ENCODE peak calls at places on chromosome 9, in four cellular contexts. One of them, this sample, is unnamed.
A peak's percentile ranks its signal among the peaks of the same experiment; 100 is the strongest.

GRCh38 chr9:33130501-33130900 is 36.6 kb downstream of the B4GALT1 start:
- DNase-seq in B cell: no peak
- DNase-seq in WTC11: no peak
- DNase-seq in DND-41: no peak
- DNase-seq in this sample: peak; percentile 46

GRCh38 chr9:110750272-110750671 is 81.7 kb downstream of the MUSK start:
- DNase-seq in B cell: no peak
- DNase-seq in WTC11: no peak
- DNase-seq in DND-41: no peak
- DNase-seq in this sample: no peak

GRCh38 chr9:8020161-8020560 is 220.6 kb upstream of the DMAC1 start:
- DNase-seq in B cell: no peak
- DNase-seq in WTC11: no peak
- DNase-seq in DND-41: no peak
- DNase-seq in this sample: no peak

GRCh38 chr9:26746357-26747072 is 146.1 kb downstream of the CAAP1 start:
- DNase-seq in B cell: no peak
- DNase-seq in WTC11: no peak
- DNase-seq in DND-41: no peak
- DNase-seq in this sample: no peak

GRCh38 chr9:87184956-87185642 is 237.8 kb upstream of the GAS1 start:
- DNase-seq in B cell: no peak
- DNase-seq in WTC11: no peak
- DNase-seq in DND-41: no peak
- DNase-seq in this sample: no peak

GRCh38 chr9:136864996-136865767 is 926 bp downstream of the EDF1 start:
- DNase-seq in B cell: peak; percentile 14
- DNase-seq in WTC11: no peak
- DNase-seq in DND-41: no peak
- DNase-seq in this sample: no peak

GRCh38 chr9:115170674-115171073 is 52.7 kb upstream of the TNC start:
- DNase-seq in B cell: no peak
- DNase-seq in WTC11: no peak
- DNase-seq in DND-41: no peak
- DNase-seq in this sample: no peak

GRCh38 chr9:135294826-135295225 is 184.8 kb upstream of the PPP1R26 start:
- DNase-seq in B cell: no peak
- DNase-seq in WTC11: peak; percentile 9
- DNase-seq in DND-41: no peak
- DNase-seq in this sample: no peak

GRCh38 chr9:135134253-135135028 is 47.0 kb downstream of the OLFM1 start:
- DNase-seq in B cell: no peak
- DNase-seq in WTC11: no peak
- DNase-seq in DND-41: no peak
- DNase-seq in this sample: no peak

GRCh38 chr9:136171009-136171800 is 33.7 kb downstream of the LHX3 start:
- DNase-seq in B cell: no peak
- DNase-seq in WTC11: peak; percentile 67
- DNase-seq in DND-41: no peak
- DNase-seq in this sample: no peak

GRCh38 chr9:98978231-98978681 is 34.5 kb downstream of the COL15A1 start:
- DNase-seq in B cell: no peak
- DNase-seq in WTC11: no peak
- DNase-seq in DND-41: no peak
- DNase-seq in this sample: no peak

GRCh38 chr9:4750021-4750673 is 9.1 kb upstream of the AK3 start:
- DNase-seq in B cell: peak; percentile 50
- DNase-seq in WTC11: no peak
- DNase-seq in DND-41: no peak
- DNase-seq in this sample: no peak

GRCh38 chr9:33677961-33678360 is 117.4 kb upstream of the PRSS3 start:
- DNase-seq in B cell: no peak
- DNase-seq in WTC11: no peak
- DNase-seq in DND-41: no peak
- DNase-seq in this sample: no peak

GRCh38 chr9:133932633-133933032 is 59.5 kb downstream of the VAV2 start:
- DNase-seq in B cell: no peak
- DNase-seq in WTC11: no peak
- DNase-seq in DND-41: no peak
- DNase-seq in this sample: no peak
- TF ChIP-seq CTCF in B cell: no peak
- TF ChIP-seq CTCF in WTC11: no peak
- TF ChIP-seq CTCF in DND-41: no peak
- TF ChIP-seq CTCF in this sample: no peak

GRCh38 chr9:36988848-36989247 is 45.2 kb downstream of the PAX5 start:
- DNase-seq in B cell: peak; percentile 59
- DNase-seq in WTC11: no peak
- DNase-seq in DND-41: no peak
- DNase-seq in this sample: no peak

GRCh38 chr9:36992501-36993316 is 41.4 kb downstream of the PAX5 start:
- DNase-seq in B cell: no peak
- DNase-seq in WTC11: no peak
- DNase-seq in DND-41: no peak
- DNase-seq in this sample: no peak

GRCh38 chr9:36987891-36988290 is 46.2 kb downstream of the PAX5 start:
- DNase-seq in B cell: no peak
- DNase-seq in WTC11: no peak
- DNase-seq in DND-41: no peak
- DNase-seq in this sample: no peak

GRCh38 chr9:36993933-36994764 is 39.9 kb downstream of the PAX5 start:
- DNase-seq in B cell: peak; percentile 93
- DNase-seq in WTC11: no peak
- DNase-seq in DND-41: no peak
- DNase-seq in this sample: no peak

GRCh38 chr9:36991516-36992134 is 42.4 kb downstream of the PAX5 start:
- DNase-seq in B cell: peak; percentile 73
- DNase-seq in WTC11: peak; percentile 84
- DNase-seq in DND-41: peak; percentile 30
- DNase-seq in this sample: peak; percentile 64
- TF ChIP-seq CTCF in B cell: peak; percentile 79
- TF ChIP-seq CTCF in WTC11: peak; percentile 87
- TF ChIP-seq CTCF in DND-41: peak; percentile 74
- TF ChIP-seq CTCF in this sample: peak; percentile 84

GRCh38 chr9:95024097-95024671 is 293.3 kb downstream of the FANCC start:
- DNase-seq in B cell: no peak
- DNase-seq in WTC11: no peak
- DNase-seq in DND-41: no peak
- DNase-seq in this sample: no peak
- TF ChIP-seq CTCF in B cell: no peak
- TF ChIP-seq CTCF in WTC11: no peak
- TF ChIP-seq CTCF in DND-41: no peak
- TF ChIP-seq CTCF in this sample: no peak

GRCh38 chr9:84419203-84419602 is 78.6 kb upstream of the SLC28A3 start:
- DNase-seq in B cell: no peak
- DNase-seq in WTC11: no peak
- DNase-seq in DND-41: no peak
- DNase-seq in this sample: no peak
- TF ChIP-seq CTCF in B cell: no peak
- TF ChIP-seq CTCF in WTC11: no peak
- TF ChIP-seq CTCF in DND-41: no peak
- TF ChIP-seq CTCF in this sample: no peak

GRCh38 chr9:36881316-36882116 is 152.6 kb downstream of the PAX5 start:
- DNase-seq in B cell: no peak
- DNase-seq in WTC11: no peak
- DNase-seq in DND-41: no peak
- DNase-seq in this sample: no peak
- TF ChIP-seq CTCF in B cell: no peak
- TF ChIP-seq CTCF in WTC11: no peak
- TF ChIP-seq CTCF in DND-41: no peak
- TF ChIP-seq CTCF in this sample: no peak

DNA sequence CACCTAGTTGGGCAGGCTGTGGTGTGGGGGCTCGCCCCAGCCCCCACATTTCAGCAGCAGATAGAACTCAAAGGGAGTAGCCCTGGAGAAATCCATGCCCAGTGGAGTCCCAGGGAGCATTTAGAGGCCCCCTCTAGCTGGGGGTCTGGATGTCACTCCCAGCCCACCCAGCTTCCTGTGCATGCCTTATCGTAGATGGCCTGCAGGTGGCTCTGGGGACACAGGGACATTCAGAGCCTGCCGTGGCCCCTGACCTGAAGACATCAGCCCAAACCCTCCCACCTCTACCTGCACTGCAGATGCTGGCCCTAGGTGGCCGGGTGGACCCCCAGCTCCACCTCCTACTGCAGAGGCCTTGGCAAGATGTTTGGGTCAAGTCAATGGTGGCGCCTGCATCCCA is 49.0 kb upstream of the LMX1B start:
- DNase-seq in B cell: no peak
- DNase-seq in WTC11: peak; percentile 61
- DNase-seq in DND-41: no peak
- DNase-seq in this sample: peak; percentile 5
- TF ChIP-seq CTCF in B cell: peak; percentile 14
- TF ChIP-seq CTCF in WTC11: peak; percentile 37
- TF ChIP-seq CTCF in DND-41: peak; percentile 34
- TF ChIP-seq CTCF in this sample: no peak

DNA sequence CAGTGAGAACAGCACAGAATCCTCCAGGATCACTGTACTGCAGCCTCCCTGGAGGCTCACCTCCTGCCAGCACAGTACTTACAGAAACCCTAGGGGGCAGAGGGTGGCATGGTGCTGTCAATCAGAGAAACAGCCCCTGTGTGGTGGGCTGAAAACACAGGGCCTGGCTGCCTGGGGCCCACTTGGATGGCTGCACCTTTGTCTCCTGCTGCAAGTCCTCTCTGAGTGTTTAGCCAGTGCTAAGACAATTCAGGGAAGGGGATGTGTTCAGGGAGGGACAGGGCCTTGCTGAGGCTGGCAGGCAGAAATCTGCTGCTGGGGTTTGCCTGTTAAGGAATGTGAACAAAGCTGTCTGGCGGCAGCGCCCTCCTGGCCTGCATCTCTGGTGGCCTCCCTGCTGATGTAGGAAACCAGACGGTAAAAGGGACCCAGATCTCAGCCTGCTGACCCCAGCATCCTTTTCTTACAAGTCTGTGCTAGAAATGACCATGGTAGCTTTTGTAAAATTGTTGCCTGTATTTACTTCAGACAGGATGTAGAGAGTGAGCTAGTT is 39.5 kb downstream of the PRRC2B start:
- DNase-seq in B cell: no peak
- DNase-seq in WTC11: no peak
- DNase-seq in DND-41: no peak
- DNase-seq in this sample: no peak
- TF ChIP-seq CTCF in B cell: no peak
- TF ChIP-seq CTCF in WTC11: no peak
- TF ChIP-seq CTCF in DND-41: no peak
- TF ChIP-seq CTCF in this sample: no peak

DNA sequence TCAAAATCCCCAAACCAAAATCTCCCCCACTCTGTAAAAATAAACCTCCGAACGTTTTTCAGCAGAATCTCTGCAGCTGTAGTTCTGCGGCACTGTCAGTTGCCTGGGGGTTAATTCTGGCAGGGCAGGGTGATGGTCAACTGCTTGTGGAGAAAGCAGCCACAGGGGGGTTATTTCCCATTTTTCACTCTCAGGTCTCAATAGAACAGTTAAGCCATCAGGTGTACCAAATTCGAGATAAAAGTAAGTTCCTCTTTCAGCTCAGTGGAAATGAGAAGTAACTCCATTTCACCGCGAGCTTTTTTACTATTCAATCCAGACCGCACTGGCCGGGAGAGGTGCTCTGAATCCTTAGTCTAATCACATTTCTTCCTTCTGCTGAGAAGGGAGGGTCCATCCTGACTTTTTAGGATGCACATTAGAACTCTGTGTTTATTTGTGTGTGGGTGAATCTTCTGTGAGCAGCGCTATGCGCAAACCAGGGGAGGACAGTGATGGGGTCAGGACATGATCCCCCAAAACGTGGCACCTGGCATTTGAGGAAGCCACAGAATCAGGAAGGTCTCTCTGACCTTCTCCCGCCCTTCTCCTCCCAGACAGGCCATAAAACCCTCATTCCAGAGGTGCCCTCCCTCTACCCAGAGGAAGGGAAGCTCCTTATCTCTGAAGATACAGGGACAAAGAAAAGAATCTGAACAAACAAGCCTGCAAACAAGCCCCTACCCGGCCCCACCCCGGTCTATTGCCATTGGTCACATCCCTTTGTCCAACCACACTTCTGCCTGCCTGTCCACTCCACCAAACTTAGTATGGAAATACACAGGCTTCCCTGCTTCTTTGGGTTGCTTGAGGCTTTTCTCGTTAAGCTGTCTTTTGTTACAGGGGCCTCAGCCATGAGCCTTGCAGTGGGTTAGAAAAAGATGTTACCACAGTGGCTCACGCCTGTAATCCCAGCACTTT is 229.0 kb downstream of the ROR2 start:
- DNase-seq in B cell: peak; percentile 62
- DNase-seq in WTC11: no peak
- DNase-seq in DND-41: no peak
- DNase-seq in this sample: no peak
- TF ChIP-seq CTCF in B cell: no peak
- TF ChIP-seq CTCF in WTC11: no peak
- TF ChIP-seq CTCF in DND-41: no peak
- TF ChIP-seq CTCF in this sample: no peak